ENCODE peak calls at places on chromosomes 2 and 18, in ten cellular contexts. F is CD8-positive, alpha-beta T cell; O is ovary; J is WERI-Rb-1; I is OCI-LY7; A is fibroblast of lung; H is endothelial cell of umbilical vein; C is adrenal gland; D is kidney; G is tibial artery. L is an unnamed sample.

GRCh38 chr2:134228493-134228903 is 25.4 kb upstream of the MGAT5 start:
- DNase-seq in F (no peak), O (no peak), J (no peak), I (no peak), A (no peak), H (no peak), C (no peak), D (no peak), G (no peak), L (no peak)

GRCh38 chr2:118016911-118017310 is 3.0 kb upstream of the CCDC93 start:
- DNase-seq in F (no peak), O (no peak), J (no peak), I (no peak), A (no peak), H (no peak), C (no peak), D (no peak), G (peak; percentile 29), L (no peak)

GRCh38 chr2:33777791-33778190 is 178.7 kb upstream of the FAM98A start:
- DNase-seq in F (no peak), O (no peak), J (no peak), I (no peak), A (no peak), H (no peak), C (no peak), D (no peak), G (no peak), L (no peak)

GRCh38 chr2:231717281-231718180 is 9.2 kb downstream of the PTMA start:
- DNase-seq in F (no peak), O (no peak), J (peak; percentile 69), I (peak; percentile 96), A (no peak), H (no peak), C (peak; percentile 30), D (peak; percentile 66), G (no peak), L (no peak)

GRCh38 chr2:240452471-240453256 is 17.2 kb downstream of the GPC1 start:
- DNase-seq in F (peak; percentile 17), O (peak; percentile 83), J (peak; percentile 86), I (no peak), A (peak; percentile 57), H (peak; percentile 11), C (peak; percentile 84), D (peak; percentile 89), G (no peak), L (peak; percentile 81)

GRCh38 chr2:217804786-217805678 is 197.8 kb downstream of the TNS1 start:
- DNase-seq in F (no peak), O (no peak), J (no peak), I (no peak), A (peak; percentile 48), H (no peak), C (peak; percentile 11), D (no peak), G (peak; percentile 20), L (no peak)

GRCh38 chr2:211944572-211944971 is 594.0 kb downstream of the ERBB4 start:
- DNase-seq in F (no peak), O (no peak), J (no peak), I (peak; percentile 19), A (no peak), H (no peak), C (no peak), D (no peak), G (no peak), L (no peak)

GRCh38 chr18:30280861-30281470 is 761.6 kb downstream of the DSC3 start:
- DNase-seq in F (no peak), O (no peak), J (peak; percentile 22), I (peak; percentile 23), A (peak; percentile 65), H (peak; percentile 65), C (no peak), D (no peak), G (no peak), L (peak; percentile 4)

GRCh38 chr18:25349131-25349925 is 2.6 kb downstream of the ZNF521 start:
- DNase-seq in F (no peak), O (peak; percentile 72), J (no peak), I (no peak), A (peak; percentile 68), H (peak; percentile 58), C (peak; percentile 65), D (no peak), G (peak; percentile 45), L (peak; percentile 44)

GRCh38 chr18:12236934-12237832 is 17.0 kb upstream of the CIDEA start:
- DNase-seq in F (peak; percentile 38), O (peak; percentile 80), J (peak; percentile 80), I (peak; percentile 51), A (peak; percentile 53), H (peak; percentile 63), C (peak; percentile 63), D (peak; percentile 86), G (peak; percentile 65), L (peak; percentile 70)

GRCh38 chr2:237696471-237696870 is 69.1 kb downstream of the LRRFIP1 start:
- DNase-seq in F (peak; percentile 47), O (no peak), J (no peak), I (peak; percentile 77), A (no peak), H (no peak), C (no peak), D (peak; percentile 67), G (no peak), L (no peak)

GRCh38 chr2:239313251-239313650 is 87.6 kb downstream of the HDAC4 start:
- DNase-seq in F (no peak), O (peak; percentile 38), J (no peak), I (no peak), A (no peak), H (no peak), C (no peak), D (no peak), G (peak; percentile 5), L (peak; percentile 4)

GRCh38 chr2:10233131-10234012 is 69.3 kb upstream of the HPCAL1 start:
- DNase-seq in F (no peak), O (no peak), J (no peak), I (no peak), A (no peak), H (no peak), C (no peak), D (no peak), G (no peak), L (no peak)

GRCh38 chr2:106037262-106037661 is 156.8 kb downstream of the UXS1 start:
- DNase-seq in F (no peak), O (no peak), J (no peak), I (no peak), A (no peak), H (no peak), C (no peak), D (no peak), G (no peak), L (no peak)

GRCh38 chr2:171409436-171409971 is 24.3 kb downstream of the METTL8 start:
- DNase-seq in F (no peak), O (no peak), J (no peak), I (no peak), A (no peak), H (peak; percentile 19), C (no peak), D (no peak), G (no peak), L (no peak)

GRCh38 chr2:1641498-1641897 is 102.8 kb downstream of the PXDN start:
- DNase-seq in F (no peak), O (no peak), J (peak; percentile 75), I (no peak), A (peak; percentile 32), H (peak; percentile 19), C (no peak), D (no peak), G (no peak), L (no peak)

GRCh38 chr2:174191342-174191886 is 56.9 kb downstream of the OLA1 start:
- DNase-seq in F (no peak), O (no peak), J (no peak), I (no peak), A (no peak), H (no peak), C (no peak), D (no peak), G (no peak), L (no peak)

GRCh38 chr2:105519516-105519915 is 120.7 kb upstream of the FHL2 start:
- DNase-seq in F (no peak), O (no peak), J (no peak), I (no peak), A (peak; percentile 44), H (no peak), C (no peak), D (no peak), G (no peak), L (no peak)

DNA sequence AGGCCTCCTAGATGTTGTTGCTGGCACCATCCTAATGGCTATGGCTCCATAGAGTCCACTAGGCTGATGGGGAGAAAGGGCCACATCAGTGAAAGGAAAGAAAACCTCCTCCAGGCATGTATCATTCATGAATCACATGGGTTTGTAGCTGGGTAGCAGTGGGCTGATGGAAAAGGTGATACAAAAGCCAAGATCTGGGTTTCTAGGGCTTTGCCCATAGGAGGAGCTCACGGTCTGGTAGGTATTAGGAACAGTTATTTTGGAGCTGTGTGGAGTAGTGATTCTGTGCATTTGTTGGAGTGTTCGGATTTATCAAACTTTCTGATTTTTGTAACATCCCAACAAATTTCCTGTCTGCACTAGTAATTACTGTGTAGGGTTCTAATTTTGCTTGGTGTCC is 259.2 kb downstream of the SLC4A3 start:
- DNase-seq in F (no peak), O (no peak), J (no peak), I (no peak), A (no peak), H (no peak), C (no peak), D (no peak), G (no peak), L (no peak)
- TF ChIP-seq CTCF in F (no peak), O (no peak), J (peak; percentile 43), I (no peak), A (peak; percentile 13), H (no peak), C (no peak), D (no peak), G (no peak), L (no peak)

DNA sequence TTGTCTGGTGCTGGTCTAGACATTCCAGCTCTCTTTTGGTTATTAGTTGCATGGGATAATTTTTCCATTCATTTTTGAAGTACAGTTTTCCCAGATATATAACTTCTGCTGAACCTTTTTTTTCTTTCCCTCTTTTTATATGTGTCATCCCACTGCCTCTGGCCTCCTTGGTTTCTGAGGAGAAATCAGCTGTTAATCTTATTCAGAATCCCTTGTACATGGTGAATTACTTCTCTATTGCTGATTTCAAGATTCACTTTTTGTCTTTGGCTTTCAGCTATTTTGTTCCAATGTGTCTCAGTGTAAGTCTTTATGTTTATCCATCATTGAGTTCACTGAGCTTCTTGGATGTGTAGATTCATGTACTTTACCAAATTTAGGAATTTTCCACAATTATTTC is 99.7 kb downstream of the ARHGEF4 start:
- DNase-seq in F (no peak), O (no peak), J (no peak), I (no peak), A (no peak), H (no peak), C (no peak), D (no peak), G (no peak), L (no peak)
- H3K9me3 ChIP-seq in F (no peaks in the 10 kb centered on the region), O (no peaks in the 10 kb centered on the region), J (no peaks in the 10 kb centered on the region), I (no peaks in the 10 kb centered on the region), A (no peaks in the 10 kb centered on the region), H (no peaks in the 10 kb centered on the region), C (no peaks in the 10 kb centered on the region), D (no peaks in the 10 kb centered on the region), G (peaks cover 7% of the 10 kb centered on the region), L (no peaks in the 10 kb centered on the region)

GRCh38 chr2:208294482-208295024 is 28.5 kb downstream of the PIKFYVE start:
- DNase-seq in F (no peak), O (no peak), J (no peak), I (no peak), A (no peak), H (no peak), C (no peak), D (no peak), G (no peak), L (no peak)
- H3K36me3 ChIP-seq in F (peaks cover 18% of the 10 kb centered on the region), O (no peaks in the 10 kb centered on the region), J (peaks cover 59% of the 10 kb centered on the region), I (peaks cover 94% of the 10 kb centered on the region), A (no peaks in the 10 kb centered on the region), H (peaks cover 12% of the 10 kb centered on the region), C (peaks cover 22% of the 10 kb centered on the region), D (peaks cover 21% of the 10 kb centered on the region), G (peaks cover 42% of the 10 kb centered on the region), L (no peaks in the 10 kb centered on the region)

GRCh38 chr2:112321375-112322320 is 46.3 kb downstream of the ZC3H6 start:
- DNase-seq in F (no peak), O (no peak), J (no peak), I (no peak), A (no peak), H (peak; percentile 65), C (no peak), D (no peak), G (no peak), L (no peak)
- TF ChIP-seq CTCF in F (no peak), O (no peak), J (no peak), I (no peak), A (no peak), H (no peak), C (no peak), D (no peak), G (no peak), L (no peak)

L was measured in heart right ventricle.